ENCODE peak calls at places on chromosome 1, in four cellular contexts. One of them, this sample, is unnamed.

GRCh38 chr1:90359994-90360393 is 357.1 kb downstream of the BARHL2 start:
- DNase-seq in GM10248: no peak
- DNase-seq in heart left ventricle: no peak
- DNase-seq in HFF-Myc: no peak
- DNase-seq in this sample: no peak

GRCh38 chr1:43603004-43603403 is 46.9 kb upstream of the KDM4A start:
- DNase-seq in GM10248: no peak
- DNase-seq in heart left ventricle: no peak
- DNase-seq in HFF-Myc: no peak
- DNase-seq in this sample: no peak

GRCh38 chr1:64687725-64688285 is 57.1 kb upstream of the RAVER2 start:
- DNase-seq in GM10248: no peak
- DNase-seq in heart left ventricle: no peak
- DNase-seq in HFF-Myc: no peak
- DNase-seq in this sample: no peak

GRCh38 chr1:177346960-177347359 is 176.2 kb downstream of the BRINP2 start:
- DNase-seq in GM10248: no peak
- DNase-seq in heart left ventricle: no peak
- DNase-seq in HFF-Myc: no peak
- DNase-seq in this sample: no peak

GRCh38 chr1:9731561-9731960 is 80.0 kb downstream of the PIK3CD start:
- DNase-seq in GM10248: no peak
- DNase-seq in heart left ventricle: no peak
- DNase-seq in HFF-Myc: no peak
- DNase-seq in this sample: no peak

GRCh38 chr1:46248122-46248920 is 758 bp downstream of the RAD54L start:
- DNase-seq in GM10248: peak; percentile 24
- DNase-seq in heart left ventricle: peak; percentile 30
- DNase-seq in HFF-Myc: no peak
- DNase-seq in this sample: no peak

GRCh38 chr1:91650764-91651163 is 150.1 kb downstream of the CDC7 start:
- DNase-seq in GM10248: no peak
- DNase-seq in heart left ventricle: peak; percentile 85
- DNase-seq in HFF-Myc: peak; percentile 94
- DNase-seq in this sample: peak; percentile 95

GRCh38 chr1:224733021-224733911 is 117.1 kb downstream of the CNIH3 start:
- DNase-seq in GM10248: peak; percentile 66
- DNase-seq in heart left ventricle: peak; percentile 51
- DNase-seq in HFF-Myc: no peak
- DNase-seq in this sample: no peak

GRCh38 chr1:81554108-81554507 is 246.6 kb upstream of the ADGRL2 start:
- DNase-seq in GM10248: no peak
- DNase-seq in heart left ventricle: no peak
- DNase-seq in HFF-Myc: no peak
- DNase-seq in this sample: no peak

GRCh38 chr1:21801100-21801499 is 11.0 kb upstream of the LDLRAD2 start:
- DNase-seq in GM10248: no peak
- DNase-seq in heart left ventricle: no peak
- DNase-seq in HFF-Myc: no peak
- DNase-seq in this sample: no peak

GRCh38 chr1:195958131-195958530 is 650.1 kb downstream of the KCNT2 start:
- DNase-seq in GM10248: no peak
- DNase-seq in heart left ventricle: no peak
- DNase-seq in HFF-Myc: no peak
- DNase-seq in this sample: no peak

DNA sequence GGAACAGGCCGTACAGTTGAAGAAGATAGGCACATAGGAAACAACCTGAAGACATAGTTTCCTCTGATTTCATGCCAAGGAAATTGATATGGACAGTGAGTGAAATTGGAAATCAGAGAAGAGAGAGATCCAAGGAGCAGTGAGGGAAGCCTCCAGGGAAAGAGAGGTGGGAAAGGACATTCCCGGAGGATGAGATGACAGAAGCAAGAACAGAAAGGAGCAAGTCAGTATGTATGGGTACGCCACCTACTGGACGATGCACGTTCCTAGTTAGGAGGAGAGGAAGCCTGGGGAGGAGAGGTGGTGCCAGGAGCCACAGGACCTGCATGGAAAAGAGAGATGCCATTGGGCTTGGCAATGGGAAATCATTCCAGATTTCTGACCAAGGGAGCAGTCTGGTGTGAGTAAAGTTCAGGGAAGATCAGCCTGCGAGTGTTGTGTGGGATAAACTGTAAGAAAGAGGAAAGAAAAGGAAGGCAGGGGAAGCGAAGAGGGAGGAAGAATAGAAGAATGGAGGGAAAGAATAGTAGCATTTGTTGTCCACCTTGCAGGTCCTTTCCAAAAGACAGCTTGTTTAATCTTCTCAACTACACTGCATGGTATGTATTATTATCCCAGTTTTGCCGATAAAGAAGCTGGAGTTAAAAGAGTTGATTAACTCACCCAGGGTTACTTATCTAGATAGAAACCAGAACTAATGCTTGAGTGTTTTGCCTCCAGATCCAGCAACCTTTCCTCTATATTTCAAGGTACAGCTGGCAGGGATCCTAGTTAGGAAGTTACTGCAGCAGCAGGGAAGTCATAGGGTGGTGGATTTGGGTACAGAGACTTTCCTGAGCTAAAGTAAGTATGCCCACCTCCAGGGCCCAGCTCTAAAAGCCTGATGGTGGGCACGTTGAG is 27.4 kb downstream of the C1orf116 start:
- DNase-seq in GM10248: peak; percentile 60
- DNase-seq in heart left ventricle: peak; percentile 44
- DNase-seq in HFF-Myc: peak; percentile 59
- DNase-seq in this sample: no peak
- TF ChIP-seq CTCF in GM10248: peak; percentile 85
- TF ChIP-seq CTCF in heart left ventricle: peak; percentile 69
- TF ChIP-seq CTCF in HFF-Myc: peak; percentile 92
- TF ChIP-seq CTCF in this sample: peak; percentile 78

DNA sequence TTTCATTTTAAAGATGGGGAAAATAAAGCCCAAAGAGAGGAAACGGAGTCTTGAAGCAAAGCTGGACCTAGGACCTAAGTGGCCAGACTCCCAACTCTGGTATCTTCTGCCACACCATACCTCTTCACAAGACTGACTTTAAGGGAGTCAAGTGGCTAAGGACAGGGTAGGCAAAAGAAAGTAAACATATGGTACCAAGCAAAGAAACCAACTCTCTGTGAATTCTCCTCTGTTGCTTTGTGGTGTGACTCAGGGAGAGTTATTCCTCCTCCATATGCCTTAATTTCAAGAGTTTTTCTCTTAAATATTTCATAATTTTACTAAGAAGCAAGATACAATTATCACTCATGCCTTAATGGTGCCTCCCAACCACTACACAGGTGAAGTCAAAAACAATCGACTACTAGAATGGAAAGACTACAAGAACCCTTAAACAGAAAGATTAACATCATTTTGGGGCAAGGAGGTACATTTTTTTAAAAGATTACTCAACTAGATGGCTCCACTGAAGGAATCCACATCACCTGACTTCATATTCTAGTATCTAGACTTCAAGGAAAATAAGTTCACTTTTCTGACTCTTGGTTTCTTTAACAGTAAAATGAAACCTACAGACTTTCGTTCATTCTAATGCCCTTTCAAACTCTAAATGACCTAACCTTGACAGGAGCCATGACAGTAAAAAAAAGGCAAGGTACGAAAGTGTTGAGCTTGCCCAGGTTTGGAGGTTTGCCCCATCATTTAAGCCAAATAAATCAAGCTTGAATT is 44.2 kb downstream of the LUZP1 start:
- DNase-seq in GM10248: no peak
- DNase-seq in heart left ventricle: no peak
- DNase-seq in HFF-Myc: no peak
- DNase-seq in this sample: no peak
- TF ChIP-seq CTCF in GM10248: no peak
- TF ChIP-seq CTCF in heart left ventricle: no peak
- TF ChIP-seq CTCF in HFF-Myc: no peak
- TF ChIP-seq CTCF in this sample: no peak

GRCh38 chr1:215287362-215287761 is 204.8 kb downstream of the KCNK2 start:
- DNase-seq in GM10248: no peak
- DNase-seq in heart left ventricle: no peak
- DNase-seq in HFF-Myc: no peak
- DNase-seq in this sample: no peak
- TF ChIP-seq CTCF in GM10248: no peak
- TF ChIP-seq CTCF in heart left ventricle: no peak
- TF ChIP-seq CTCF in HFF-Myc: no peak
- TF ChIP-seq CTCF in this sample: no peak

GRCh38 chr1:29339176-29339575 is 102.9 kb downstream of the PTPRU start:
- DNase-seq in GM10248: no peak
- DNase-seq in heart left ventricle: no peak
- DNase-seq in HFF-Myc: no peak
- DNase-seq in this sample: no peak
- TF ChIP-seq CTCF in GM10248: no peak
- TF ChIP-seq CTCF in heart left ventricle: no peak
- TF ChIP-seq CTCF in HFF-Myc: no peak
- TF ChIP-seq CTCF in this sample: no peak

GRCh38 chr1:6393400-6394187 is at the start of gene ACOT7:
- DNase-seq in GM10248: peak; percentile 97
- DNase-seq in heart left ventricle: peak; percentile 90
- DNase-seq in HFF-Myc: peak; percentile 29
- DNase-seq in this sample: peak; percentile 44
- TF ChIP-seq CTCF in GM10248: no peak
- TF ChIP-seq CTCF in heart left ventricle: peak; percentile 41
- TF ChIP-seq CTCF in HFF-Myc: peak; percentile 8
- TF ChIP-seq CTCF in this sample: peak; percentile 31

GRCh38 chr1:149937779-149938178 is 1.1 kb upstream of the MTMR11 start:
- DNase-seq in GM10248: no peak
- DNase-seq in heart left ventricle: no peak
- DNase-seq in HFF-Myc: no peak
- DNase-seq in this sample: no peak

GRCh38 chr1:149940427-149940826 is 3.7 kb upstream of the MTMR11 start:
- DNase-seq in GM10248: no peak
- DNase-seq in heart left ventricle: no peak
- DNase-seq in HFF-Myc: no peak
- DNase-seq in this sample: no peak

GRCh38 chr1:149945206-149945605 is 8.5 kb upstream of the MTMR11 start:
- DNase-seq in GM10248: no peak
- DNase-seq in heart left ventricle: no peak
- DNase-seq in HFF-Myc: no peak
- DNase-seq in this sample: no peak

GRCh38 chr1:149942885-149943284 is 6.2 kb upstream of the MTMR11 start:
- DNase-seq in GM10248: no peak
- DNase-seq in heart left ventricle: no peak
- DNase-seq in HFF-Myc: no peak
- DNase-seq in this sample: no peak

GRCh38 chr1:149942207-149942606 is 5.5 kb upstream of the MTMR11 start:
- DNase-seq in GM10248: no peak
- DNase-seq in heart left ventricle: no peak
- DNase-seq in HFF-Myc: no peak
- DNase-seq in this sample: no peak
- TF ChIP-seq CTCF in GM10248: no peak
- TF ChIP-seq CTCF in heart left ventricle: peak; percentile 61
- TF ChIP-seq CTCF in HFF-Myc: peak; percentile 40
- TF ChIP-seq CTCF in this sample: peak; percentile 26

DNA sequence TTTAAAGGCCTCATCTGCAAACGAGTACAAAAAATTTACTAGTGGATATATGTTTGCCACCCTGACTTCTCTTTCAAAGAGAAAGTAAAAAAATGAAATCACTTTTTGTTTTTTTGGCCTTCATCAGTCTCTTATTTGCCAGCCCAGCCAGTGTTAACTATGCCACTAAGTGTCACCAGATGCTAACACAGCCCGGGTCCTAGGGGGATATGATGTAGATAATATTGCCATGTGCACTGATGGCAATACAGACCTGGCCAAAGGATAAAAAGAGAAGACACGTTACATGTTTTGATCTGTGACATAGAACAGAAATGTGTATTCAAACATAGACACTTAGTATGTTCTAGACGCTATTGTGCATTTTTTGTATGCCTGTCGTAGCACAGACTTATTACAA is 6.5 kb downstream of the LRRC53 start:
- DNase-seq in GM10248: no peak
- DNase-seq in heart left ventricle: no peak
- DNase-seq in HFF-Myc: no peak
- DNase-seq in this sample: no peak
- TF ChIP-seq CTCF in GM10248: no peak
- TF ChIP-seq CTCF in heart left ventricle: no peak
- TF ChIP-seq CTCF in HFF-Myc: no peak
- TF ChIP-seq CTCF in this sample: no peak